ENCODE peak calls at places on chromosomes 16 and 17, in four cellular contexts. U, O, R and L are unnamed samples.

GRCh38 chr16:57798953-57799618 is 3.2 kb downstream of the KIFC3 start:
- DNase-seq in U (no peak), R (no peak), O (no peak), L (no peak)

GRCh38 chr17:48636177-48637018 is 10.2 kb upstream of the HOXB9 start:
- DNase-seq in R (peak), U (peak), O (peak), L (no peak)

GRCh38 chr17:7894226-7894625 is 5.6 kb downstream of the CHD3 start:
- DNase-seq in O (no peak), U (no peak), R (no peak), L (peak)

GRCh38 chr16:28297784-28298510 is 5.6 kb downstream of the SBK1 start:
- DNase-seq in U (no peak), R (no peak), O (peak), L (no peak)

GRCh38 chr17:72363336-72363620 is 242.5 kb downstream of the SOX9 start:
- DNase-seq in O (no peak), U (no peak), R (no peak), L (no peak)

GRCh38 chr17:77802811-77803220 is 155.7 kb upstream of the TNRC6C start:
- DNase-seq in U (peak), O (no peak), R (no peak), L (no peak)

GRCh38 chr16:89775223-89775622 is 41.2 kb downstream of the FANCA start:
- DNase-seq in U (no peak), O (no peak), R (no peak), L (no peak)

GRCh38 chr17:79851461-79851817 is 12.2 kb upstream of the CBX4 start:
- DNase-seq in R (no peak), U (peak), O (peak), L (no peak)

GRCh38 chr17:69267219-69267618 is 38.6 kb upstream of the ABCA10 start:
- DNase-seq in U (no peak), O (no peak), R (no peak), L (no peak)

GRCh38 chr16:55496509-55497145 is 12.2 kb upstream of the LPCAT2 start:
- DNase-seq in O (no peak), U (peak), R (no peak), L (peak)

GRCh38 chr16:8355714-8356113 is 234.6 kb downstream of the TMEM114 start:
- DNase-seq in U (no peak), O (no peak), R (no peak), L (no peak)

GRCh38 chr17:57655564-57655963 is 89.5 kb downstream of the CCDC182 start:
- DNase-seq in R (no peak), U (no peak), O (no peak), L (no peak)

GRCh38 chr16:1960665-1961630 is 1.6 kb downstream of the NDUFB10 start:
- DNase-seq in R (no peak), O (no peak), U (peak), L (no peak)

GRCh38 chr16:26396511-26397235 is 670.1 kb upstream of the C16orf82 start:
- DNase-seq in O (no peak), R (no peak), U (no peak), L (no peak)

GRCh38 chr16:72677662-72678447 is 370.1 kb downstream of the ZFHX3 start:
- DNase-seq in R (no peak), O (no peak), U (peak), L (no peak)

GRCh38 chr17:73091770-73092517 is 544 bp downstream of the SLC39A11 start:
- DNase-seq in U (peak), R (no peak), O (no peak), L (no peak)

GRCh38 chr17:64058547-64059115 is 38.2 kb upstream of the ICAM2 start:
- DNase-seq in U (no peak), O (no peak), R (no peak), L (no peak)

GRCh38 chr17:75412455-75413317 is 7.2 kb upstream of the GRB2 start:
- DNase-seq in R (peak), U (peak), O (no peak), L (no peak)

GRCh38 chr16:75593825-75594820 is 27.9 kb downstream of the GABARAPL2 start:
- DNase-seq in O (no peak), U (peak), R (no peak), L (no peak)

GRCh38 chr17:64024781-64025731 is 4.6 kb upstream of the ICAM2 start:
- DNase-seq in O (no peak), U (no peak), R (peak), L (peak)

GRCh38 chr16:89392881-89393730 is 97.3 kb downstream of the ANKRD11 start:
- DNase-seq in U (no peak), O (no peak), R (no peak), L (no peak)

GRCh38 chr17:80649672-80650338 is 105.2 kb downstream of the RPTOR start:
- DNase-seq in R (no peak), O (peak), U (peak), L (no peak)

GRCh38 chr16:75095637-75096036 is 20.9 kb downstream of the LDHD start:
- DNase-seq in O (no peak), U (no peak), R (no peak), L (no peak)

GRCh38 chr17:50356892-50357510 is 11.1 kb downstream of the XYLT2 start:
- DNase-seq in R (no peak), U (no peak), O (no peak), L (peak)

GRCh38 chr16:18841833-18842525 is 40.6 kb upstream of the ARL6IP1 start:
- DNase-seq in U (no peak), R (no peak), O (no peak), L (no peak)